ENCODE peak calls at places on chromosomes 1 and 21, in four cellular contexts. P, C, A and Q are unnamed samples.

GRCh38 chr1:28392027-28392652 is 22.6 kb downstream of the PHACTR4 start:
- DNase-seq in P (no peak), C (no peak), A (no peak), Q (no peak)

GRCh38 chr1:53123462-53124129 is 18.8 kb downstream of the SLC1A7 start:
- DNase-seq in P (no peak), C (no peak), A (peak), Q (no peak)

GRCh38 chr1:201773764-201774163 is 55.2 kb upstream of the IPO9 start:
- DNase-seq in P (no peak), C (no peak), A (no peak), Q (no peak)

GRCh38 chr1:166040635-166041034 is 126.2 kb downstream of the FAM78B start:
- DNase-seq in P (no peak), C (no peak), A (no peak), Q (no peak)

GRCh38 chr1:236030572-236030971 is 34.3 kb downstream of the NID1 start:
- DNase-seq in P (no peak), C (no peak), A (no peak), Q (no peak)

GRCh38 chr1:8524637-8525157 is 206.8 kb downstream of the SLC45A1 start:
- DNase-seq in P (no peak), C (no peak), A (no peak), Q (no peak)

GRCh38 chr1:225877570-225877969 is 4.6 kb downstream of the TMEM63A start:
- DNase-seq in P (no peak), C (no peak), A (peak), Q (no peak)

GRCh38 chr1:1440262-1440772 is 4.8 kb downstream of the VWA1 start:
- DNase-seq in P (no peak), C (no peak), A (peak), Q (no peak)

GRCh38 chr1:225670806-225671733 is 18.1 kb upstream of the ENAH start:
- DNase-seq in P (no peak), C (no peak), A (no peak), Q (no peak)

GRCh38 chr21:16532841-16533240 is 803.1 kb downstream of the USP25 start:
- DNase-seq in P (no peak), C (no peak), A (no peak), Q (no peak)

GRCh38 chr1:147580200-147580557 is 38.9 kb downstream of the BCL9 start:
- DNase-seq in P (no peak), C (no peak), A (no peak), Q (no peak)

GRCh38 chr1:200405273-200405672 is 4.6 kb downstream of the ZNF281 start:
- DNase-seq in P (no peak), C (no peak), A (no peak), Q (no peak)

GRCh38 chr21:45644041-45644906 is 749 bp downstream of the PCBP3 start:
- DNase-seq in P (no peak), C (no peak), A (peak), Q (no peak)

GRCh38 chr1:91160363-91161075 is 138.7 kb upstream of the ZNF644 start:
- DNase-seq in P (no peak), C (no peak), A (no peak), Q (no peak)

GRCh38 chr1:201505505-201505893 is 1.4 kb downstream of the CSRP1 start:
- DNase-seq in P (no peak), C (no peak), A (no peak), Q (no peak)

GRCh38 chr1:85201340-85202091 is 700 bp upstream of the SYDE2 start:
- DNase-seq in P (peak), C (peak), A (peak), Q (peak)

GRCh38 chr1:161190962-161191521 is 7.8 kb downstream of the ADAMTS4 start:
- DNase-seq in P (no peak), C (no peak), A (peak), Q (no peak)

GRCh38 chr1:200334661-200335256 is 75.1 kb downstream of the ZNF281 start:
- DNase-seq in P (no peak), C (no peak), A (no peak), Q (no peak)

GRCh38 chr1:66335859-66336640 is 197.9 kb upstream of the SGIP1 start:
- DNase-seq in P (no peak), C (no peak), A (peak), Q (no peak)

GRCh38 chr21:26845066-26845749 is at the start of gene ADAMTS1:
- DNase-seq in P (no peak), C (peak), A (peak), Q (peak)

GRCh38 chr1:245258271-245258920 is 103.6 kb downstream of the KIF26B start:
- DNase-seq in P (no peak), C (no peak), A (no peak), Q (no peak)

GRCh38 chr1:164771001-164771550 is 212.1 kb downstream of the PBX1 start:
- DNase-seq in P (no peak), C (no peak), A (no peak), Q (no peak)

GRCh38 chr21:30058928-30059327 is 107.7 kb downstream of the CLDN17 start:
- DNase-seq in P (no peak), C (no peak), A (no peak), Q (no peak)

GRCh38 chr1:204817341-204817740 is 53.3 kb upstream of the NFASC start:
- DNase-seq in P (no peak), C (no peak), A (no peak), Q (no peak)